ENCODE peak calls at places on chromosome 7, in five cellular contexts. H is lung, L is gastrocnemius medialis, M is lower leg skin, G is lower lobe of right lung. V is an unnamed sample.

GRCh38 chr7:105759670-105760548 is 116.5 kb downstream of the ATXN7L1 start:
- DNase-seq in H (no peak), L (no peak), M (peak), G (no peak), V (no peak)

GRCh38 chr7:133040178-133040577 is 41.7 kb downstream of the CHCHD3 start:
- DNase-seq in H (no peak), L (no peak), M (no peak), G (no peak), V (no peak)

GRCh38 chr7:27641576-27642230 is 21.0 kb downstream of the HIBADH start:
- DNase-seq in H (no peak), L (no peak), M (no peak), G (no peak), V (no peak)

GRCh38 chr7:116165717-116166116 is 44.6 kb upstream of the TES start:
- DNase-seq in H (no peak), L (no peak), M (no peak), G (no peak), V (no peak)

GRCh38 chr7:102146122-102146521 is 140.5 kb upstream of the SH2B2 start:
- DNase-seq in H (no peak), L (peak), M (no peak), G (no peak), V (peak)

GRCh38 chr7:23058412-23059096 is 44.6 kb upstream of the HYCC1 start:
- DNase-seq in H (no peak), L (no peak), M (no peak), G (no peak), V (no peak)

GRCh38 chr7:130008941-130009847 is 42.0 kb downstream of the ZC3HC1 start:
- DNase-seq in H (peak), L (no peak), M (peak), G (peak), V (no peak)

GRCh38 chr7:140640727-140641531 is at the start of gene DENND2A:
- DNase-seq in H (no peak), L (peak), M (no peak), G (peak), V (peak)

GRCh38 chr7:82204694-82205093 is 238.9 kb downstream of the CACNA2D1 start:
- DNase-seq in H (no peak), L (peak), M (peak), G (no peak), V (no peak)

GRCh38 chr7:134755422-134756022 is 23.9 kb upstream of the CALD1 start:
- DNase-seq in H (no peak), L (no peak), M (no peak), G (no peak), V (no peak)

GRCh38 chr7:1025747-1026581 is 18.4 kb upstream of the GPR146 start:
- DNase-seq in H (no peak), L (no peak), M (no peak), G (no peak), V (no peak)

GRCh38 chr7:141294122-141294829 is 220.4 kb downstream of the TMEM178B start:
- DNase-seq in H (no peak), L (no peak), M (no peak), G (no peak), V (no peak)

GRCh38 chr7:132386249-132386681 is 190.0 kb downstream of the PLXNA4 start:
- DNase-seq in H (peak), L (peak), M (no peak), G (peak), V (peak)

GRCh38 chr7:136998495-136998894 is 130.0 kb downstream of the CHRM2 start:
- DNase-seq in H (no peak), L (no peak), M (no peak), G (no peak), V (no peak)

GRCh38 chr7:132504851-132505250 is 71.4 kb downstream of the PLXNA4 start:
- DNase-seq in H (no peak), L (no peak), M (no peak), G (no peak), V (no peak)

GRCh38 chr7:136528329-136528728 is 340.1 kb upstream of the CHRM2 start:
- DNase-seq in H (no peak), L (no peak), M (no peak), G (no peak), V (no peak)

GRCh38 chr7:92685146-92686042 is 95.2 kb upstream of the FAM133B start:
- DNase-seq in H (no peak), L (no peak), M (no peak), G (no peak), V (no peak)

GRCh38 chr7:92714767-92715166 is 121.6 kb downstream of the CDK6 start:
- DNase-seq in H (no peak), L (no peak), M (no peak), G (no peak), V (no peak)

GRCh38 chr7:134814730-134815364 is 35.4 kb downstream of the CALD1 start:
- DNase-seq in H (no peak), L (peak), M (no peak), G (no peak), V (peak)

GRCh38 chr7:974172-974571 is 1.2 kb downstream of the COX19 start:
- DNase-seq in H (no peak), L (no peak), M (no peak), G (no peak), V (no peak)

GRCh38 chr7:387132-388022 is 97.4 kb downstream of the FOXL3 start:
- DNase-seq in H (no peak), L (no peak), M (no peak), G (peak), V (no peak)

GRCh38 chr7:137081694-137082093 is 213.2 kb downstream of the CHRM2 start:
- DNase-seq in H (peak), L (peak), M (peak), G (no peak), V (peak)

GRCh38 chr7:116702046-116702445 is 30.1 kb downstream of the MET start:
- DNase-seq in H (no peak), L (no peak), M (no peak), G (no peak), V (no peak)

GRCh38 chr7:47518827-47519226 is 63.1 kb downstream of the TNS3 start:
- DNase-seq in H (no peak), L (no peak), M (no peak), G (no peak), V (peak)

GRCh38 chr7:101116898-101117297 is 10.0 kb upstream of the SERPINE1 start:
- DNase-seq in H (no peak), L (no peak), M (no peak), G (no peak), V (no peak)

GRCh38 chr7:96887426-96887825 is 117.9 kb upstream of the DLX6 start:
- DNase-seq in H (no peak), L (no peak), M (no peak), G (no peak), V (no peak)

GRCh38 chr7:42237162-42237821 is at the start of gene GLI3:
- DNase-seq in H (peak), L (peak), M (peak), G (peak), V (peak)

GRCh38 chr7:144854839-144855424 is 19.1 kb upstream of the TPK1 start:
- DNase-seq in H (no peak), L (no peak), M (no peak), G (no peak), V (no peak)

GRCh38 chr7:95772771-95773581 is 622 bp downstream of the DYNC1I1 start:
- DNase-seq in H (no peak), L (peak), M (no peak), G (peak), V (peak)

GRCh38 chr7:26278769-26279168 is 12.9 kb upstream of the SNX10 start:
- DNase-seq in H (no peak), L (no peak), M (no peak), G (no peak), V (no peak)
- TF ChIP-seq CTCF in H (peak), L (no peak), M (no peak), G (peak), V (no peak)

GRCh38 chr7:28840515-28841125 is 117.5 kb downstream of the TRIL start:
- DNase-seq in H (no peak), L (no peak), M (no peak), G (no peak), V (no peak)
- TF ChIP-seq CTCF in H (no peak), L (no peak), M (no peak), G (peak), V (no peak)

DNA sequence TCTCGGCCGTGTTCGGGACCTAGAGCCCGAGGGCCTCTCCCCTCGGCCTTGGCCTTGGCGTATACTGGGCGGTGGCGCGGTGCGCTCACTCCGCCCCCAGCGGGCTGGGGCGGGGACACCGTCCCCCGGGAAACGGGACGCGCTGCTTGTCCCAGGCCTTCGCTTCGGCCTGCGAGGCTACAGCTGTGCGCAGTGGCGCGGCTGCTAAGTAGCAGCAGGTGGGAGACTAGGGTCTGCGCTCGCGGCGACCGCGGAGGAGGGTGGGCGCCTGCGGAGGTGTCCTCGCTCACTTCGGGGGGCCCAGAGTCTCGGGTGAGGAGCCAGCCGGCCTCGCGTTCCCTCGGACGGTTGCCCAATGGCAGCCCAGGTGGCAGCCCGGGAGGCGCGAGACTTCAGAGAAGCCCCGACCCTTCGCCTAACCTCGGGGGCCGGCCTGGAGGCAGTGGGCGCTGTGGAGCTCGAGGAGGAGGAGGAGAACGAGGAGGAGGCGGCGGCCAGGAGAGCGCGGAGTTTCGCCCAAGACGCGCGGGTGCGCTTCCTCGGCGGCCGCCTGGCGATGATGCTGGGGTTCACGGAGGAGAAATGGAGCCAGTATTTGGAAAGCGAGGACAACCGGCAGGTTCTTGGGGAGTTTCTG is at the start of gene DNAH11:
- DNase-seq in H (peak), L (no peak), M (no peak), G (peak), V (no peak)
- TF ChIP-seq CTCF in H (no peak), L (no peak), M (no peak), G (no peak), V (no peak)

DNA sequence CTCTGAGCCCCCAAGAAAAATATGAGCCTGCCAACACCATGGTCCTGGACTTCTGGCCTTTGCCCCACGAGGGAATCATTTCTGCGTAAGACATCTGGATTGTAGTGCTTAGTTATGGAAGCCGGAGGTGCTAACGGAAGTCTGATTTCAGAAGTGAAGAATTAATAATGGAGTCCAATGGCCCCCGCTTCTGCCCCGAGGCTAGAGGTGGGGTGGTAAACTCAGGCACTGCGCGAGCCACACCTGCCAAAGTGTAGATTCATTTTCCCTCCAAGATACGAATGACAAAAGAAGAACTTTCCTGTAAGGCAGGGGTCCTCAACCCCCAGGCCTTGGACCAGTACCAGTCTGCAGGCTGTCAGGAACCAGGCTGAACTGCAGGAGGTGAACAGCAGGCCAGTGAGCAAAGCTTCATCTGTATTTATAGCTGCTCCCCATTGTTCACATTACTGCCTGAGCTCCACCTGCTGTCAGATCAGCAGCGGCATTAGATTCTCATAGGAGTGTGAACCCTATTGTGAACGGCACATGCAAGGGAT is 22.3 kb downstream of the CNPY1 start:
- DNase-seq in H (no peak), L (no peak), M (no peak), G (no peak), V (peak)
- TF ChIP-seq CTCF in H (no peak), L (no peak), M (no peak), G (no peak), V (no peak)

GRCh38 chr7:2108501-2109250 is 124.1 kb downstream of the MAD1L1 start:
- DNase-seq in H (no peak), L (no peak), M (no peak), G (no peak), V (no peak)
- TF ChIP-seq CTCF in H (no peak), L (no peak), M (no peak), G (no peak), V (no peak)

DNA sequence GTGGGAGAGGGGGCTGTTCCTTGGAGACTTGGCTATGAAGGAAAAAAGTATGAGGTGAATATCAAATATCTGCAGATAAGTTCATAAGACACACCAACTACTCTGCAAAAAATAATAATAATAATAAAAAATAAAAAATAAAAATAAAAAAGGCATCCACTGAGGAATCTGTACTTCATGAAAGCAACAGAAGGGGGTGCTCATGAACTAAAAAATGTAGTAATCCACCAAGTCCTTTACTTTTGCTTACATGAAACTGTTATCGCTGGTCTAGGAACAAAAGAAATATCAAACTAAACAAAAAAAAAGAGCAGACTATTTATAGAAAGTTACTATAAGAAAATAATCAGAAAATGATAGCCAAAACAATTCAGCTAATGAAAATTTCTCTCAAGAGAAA is 579.0 kb downstream of the PHTF2 start:
- DNase-seq in H (no peak), L (no peak), M (no peak), G (no peak), V (no peak)
- TF ChIP-seq CTCF in H (no peak), L (no peak), M (no peak), G (no peak), V (no peak)

DNA sequence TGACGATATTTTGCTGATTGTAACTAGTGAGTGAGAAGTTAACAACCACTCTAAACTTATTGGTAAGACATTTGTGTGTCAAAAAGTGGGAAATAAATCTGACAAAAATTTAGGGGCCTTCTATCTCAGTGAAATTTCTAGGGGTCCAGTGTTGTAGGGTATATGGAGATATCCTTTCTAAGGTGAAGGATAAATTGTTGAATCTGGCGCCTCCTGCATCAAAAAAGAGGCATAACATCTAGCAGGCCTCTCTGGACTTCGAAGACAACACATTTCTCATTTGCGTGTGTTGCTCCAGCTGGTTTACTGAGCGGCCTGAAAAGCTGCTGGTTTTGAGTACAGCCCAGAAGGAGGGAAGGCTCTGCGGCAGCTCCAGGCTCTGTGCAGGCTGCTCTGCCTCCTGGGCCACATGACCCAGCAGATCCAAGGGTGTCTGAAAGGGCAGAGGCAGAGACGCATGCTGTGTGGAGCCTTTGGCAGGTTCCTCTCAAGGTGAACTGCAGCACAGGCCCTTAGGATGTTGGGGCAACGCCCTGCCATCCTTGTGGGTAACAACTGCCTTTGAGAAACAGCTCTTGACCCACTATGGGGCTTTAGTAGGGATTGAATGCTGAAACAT is 72.4 kb downstream of the LMBR1 start:
- DNase-seq in H (no peak), L (no peak), M (no peak), G (no peak), V (no peak)
- TF ChIP-seq CTCF in H (no peak), L (no peak), M (no peak), G (no peak), V (peak)

DNA sequence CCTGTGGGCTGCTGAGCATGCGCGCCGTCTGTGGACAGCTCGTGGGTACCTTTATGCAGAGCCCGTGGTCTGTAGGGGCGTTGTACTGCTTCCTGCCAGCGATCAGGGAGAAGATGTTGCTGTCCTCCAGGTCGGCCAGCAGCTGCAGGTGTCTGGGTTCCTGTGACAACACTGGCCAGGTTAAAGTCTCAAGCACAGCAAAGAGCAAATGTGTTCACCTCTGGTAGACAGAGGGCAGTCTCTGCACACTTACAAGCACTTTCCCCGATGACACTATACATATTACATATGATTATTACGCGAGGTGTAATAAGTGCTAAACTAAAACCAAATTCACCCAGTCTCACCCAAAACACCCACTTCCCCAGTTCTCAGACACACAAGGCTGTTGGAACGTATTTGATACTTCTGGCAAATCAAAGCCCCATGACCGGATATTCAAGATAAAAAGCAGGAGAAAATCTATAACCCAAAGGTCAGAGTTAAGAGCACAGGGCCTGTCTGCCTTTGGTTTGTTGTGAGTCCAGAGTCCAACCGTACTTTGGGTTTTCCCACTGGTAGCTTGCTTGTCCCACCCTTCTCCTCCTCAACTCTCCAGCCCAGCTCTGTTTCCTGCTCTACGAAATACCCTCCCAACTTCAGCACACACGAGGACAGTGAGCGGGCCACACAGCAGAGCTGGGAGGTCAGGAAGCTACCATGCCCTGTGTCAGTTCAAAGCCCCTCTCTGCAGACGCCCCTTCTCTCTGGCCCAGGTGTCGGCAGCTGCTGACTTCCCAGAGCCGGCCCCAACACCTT is 49.7 kb upstream of the DDC start:
- DNase-seq in H (no peak), L (no peak), M (no peak), G (no peak), V (no peak)
- TF ChIP-seq CTCF in H (no peak), L (peak), M (no peak), G (no peak), V (peak)

GRCh38 chr7:43942997-43943701 is 16.9 kb downstream of the UBE2D4 start:
- DNase-seq in H (no peak), L (no peak), M (no peak), G (no peak), V (no peak)
- TF ChIP-seq CTCF in H (no peak), L (no peak), M (no peak), G (no peak), V (no peak)

GRCh38 chr7:64633401-64633800 is 32.5 kb upstream of the ZNF107 start:
- DNase-seq in H (no peak), L (no peak), M (no peak), G (no peak), V (no peak)

GRCh38 chr7:64638822-64639221 is 27.1 kb upstream of the ZNF107 start:
- DNase-seq in H (no peak), L (no peak), M (no peak), G (no peak), V (no peak)

GRCh38 chr7:64637521-64638445 is 28.1 kb upstream of the ZNF107 start:
- DNase-seq in H (no peak), L (no peak), M (no peak), G (no peak), V (no peak)

GRCh38 chr7:64634406-64635062 is 31.4 kb upstream of the ZNF107 start:
- DNase-seq in H (no peak), L (no peak), M (no peak), G (no peak), V (no peak)

DNA sequence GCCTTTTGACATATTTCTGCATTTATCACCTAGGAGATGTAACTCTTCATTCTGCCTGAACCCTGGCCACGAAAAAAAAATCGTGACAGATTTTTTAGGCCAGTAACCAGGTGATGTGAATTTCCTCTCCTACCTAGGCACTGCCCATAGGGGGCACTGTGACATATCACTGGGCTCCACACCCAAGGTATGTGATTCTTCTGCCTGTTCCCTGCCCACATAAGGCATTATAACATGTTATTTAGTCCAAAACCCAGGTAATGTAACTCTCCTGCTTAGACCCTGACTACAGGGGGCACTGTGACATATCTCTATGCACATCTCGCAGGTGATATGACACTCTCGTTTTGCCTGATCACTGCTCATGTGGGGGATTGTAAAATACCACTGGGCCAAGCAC is 29.5 kb upstream of the ZNF107 start:
- DNase-seq in H (no peak), L (no peak), M (no peak), G (no peak), V (no peak)
- TF ChIP-seq CTCF in H (no peak), L (no peak), M (no peak), G (no peak), V (no peak)

V was measured in right atrium auricular region.